ENCODE peak calls at places on chromosomes 11 and 22, in seven cellular contexts. T is neural progenitor cell, Z is endodermal cell, H is tibial artery, N is astrocyte, L is upper lobe of right lung, G is heart left ventricle. S is an unnamed sample. For H3K36me3, the result is how much of the 10 kb centered on the place peaks cover.

GRCh38 chr11:57885298-57886035 is 123.9 kb downstream of the CTNND1 start:
- DNase-seq in T (peak), Z (peak), H (no peak), N (peak), L (no peak), G (no peak), S (no peak)

GRCh38 chr22:50305658-50306566 is 1.5 kb downstream of the PLXNB2 start:
- DNase-seq in T (peak), Z (peak), H (peak), N (peak), L (peak), G (peak), S (peak)

GRCh38 chr11:107591098-107591445 is at the start of gene ELMOD1:
- DNase-seq in T (peak), Z (peak), H (peak), N (peak), L (peak), G (peak), S (peak)

GRCh38 chr11:128694618-128695481 is 978 bp downstream of the FLI1 start:
- DNase-seq in T (peak), Z (peak), H (no peak), N (no peak), L (peak), G (peak), S (peak)

GRCh38 chr22:40055143-40055926 is 60.6 kb downstream of the FAM83F start:
- DNase-seq in T (no peak), Z (no peak), H (no peak), N (no peak), L (no peak), G (no peak), S (no peak)

GRCh38 chr22:43789452-43789851 is 22.7 kb downstream of the EFCAB6 start:
- DNase-seq in T (no peak), Z (no peak), H (no peak), N (peak), L (no peak), G (peak), S (peak)

GRCh38 chr22:22687638-22688500 is 43.5 kb downstream of the GGTLC2 start:
- DNase-seq in T (peak), Z (peak), H (no peak), N (peak), L (no peak), G (no peak), S (peak)

GRCh38 chr11:108697872-108698473 is 33.1 kb downstream of the DDX10 start:
- DNase-seq in T (peak), Z (peak), H (peak), N (peak), L (no peak), G (peak), S (peak)

GRCh38 chr11:76613901-76614300 is 56.6 kb downstream of the LRRC32 start:
- DNase-seq in T (no peak), Z (peak), H (peak), N (no peak), L (no peak), G (no peak), S (no peak)

GRCh38 chr11:104152941-104153340 is 11.0 kb downstream of the PDGFD start:
- DNase-seq in T (no peak), Z (no peak), H (no peak), N (no peak), L (no peak), G (no peak), S (no peak)

GRCh38 chr11:61966673-61967176 is 709 bp downstream of the FTH1 start:
- DNase-seq in T (peak), Z (no peak), H (no peak), N (no peak), L (peak), G (no peak), S (peak)

GRCh38 chr11:124758355-124759267 is 3.5 kb downstream of the ESAM start:
- DNase-seq in T (peak), Z (peak), H (peak), N (peak), L (peak), G (peak), S (peak)

GRCh38 chr11:12864316-12865156 is 144.6 kb upstream of the RASSF10 start:
- DNase-seq in T (peak), Z (peak), H (peak), N (peak), L (no peak), G (no peak), S (no peak)

GRCh38 chr22:41197046-41197807 is 7.9 kb upstream of the L3MBTL2 start:
- DNase-seq in T (peak), Z (peak), H (peak), N (peak), L (peak), G (peak), S (peak)

GRCh38 chr22:32820131-32820882 is 18.8 kb downstream of the TIMP3 start:
- DNase-seq in T (no peak), Z (no peak), H (peak), N (peak), L (peak), G (no peak), S (no peak)

GRCh38 chr11:128563942-128564641 is 23.3 kb downstream of the ETS1 start:
- DNase-seq in T (no peak), Z (peak), H (no peak), N (no peak), L (no peak), G (no peak), S (no peak)

GRCh38 chr22:46432164-46433068 is 96.9 kb downstream of the TRMU start:
- DNase-seq in T (no peak), Z (no peak), H (no peak), N (no peak), L (no peak), G (no peak), S (no peak)

GRCh38 chr11:965206-965775 is 39.6 kb downstream of the AP2A2 start:
- DNase-seq in T (no peak), Z (no peak), H (no peak), N (no peak), L (no peak), G (no peak), S (no peak)

GRCh38 chr11:94031625-94032024 is 10.5 kb downstream of the HEPHL1 start:
- DNase-seq in T (no peak), Z (no peak), H (no peak), N (no peak), L (no peak), G (no peak), S (no peak)

GRCh38 chr11:88377151-88377550 is 39.6 kb upstream of the CTSC start:
- DNase-seq in T (no peak), Z (no peak), H (no peak), N (no peak), L (no peak), G (no peak), S (no peak)

GRCh38 chr11:65298655-65299179 is 15.9 kb upstream of the CDC42EP2 start:
- DNase-seq in T (no peak), Z (no peak), H (peak), N (peak), L (no peak), G (peak), S (no peak)

GRCh38 chr11:111606986-111607385 is 4.7 kb downstream of the SIK2 start:
- DNase-seq in T (no peak), Z (no peak), H (no peak), N (peak), L (no peak), G (no peak), S (no peak)

GRCh38 chr11:67606150-67606476 is 623 bp upstream of the NDUFV1 start:
- DNase-seq in T (peak), Z (no peak), H (no peak), N (peak), L (no peak), G (no peak), S (no peak)

GRCh38 chr22:17318817-17319216 is 50.4 kb upstream of the CECR2 start:
- DNase-seq in T (no peak), Z (no peak), H (no peak), N (no peak), L (no peak), G (no peak), S (no peak)

GRCh38 chr22:25966448-25966913 is 202.8 kb upstream of the SEZ6L start:
- DNase-seq in T (peak), Z (peak), H (no peak), N (no peak), L (no peak), G (no peak), S (no peak)

GRCh38 chr11:100830978-100831732 is 144.1 kb downstream of the ARHGAP42 start:
- DNase-seq in T (no peak), Z (no peak), H (no peak), N (peak), L (no peak), G (peak), S (peak)

GRCh38 chr11:67050139-67050538 is 6.5 kb upstream of the RHOD start:
- DNase-seq in T (no peak), Z (peak), H (no peak), N (no peak), L (no peak), G (no peak), S (no peak)

GRCh38 chr11:45209904-45210699 is 63.7 kb downstream of the PRDM11 start:
- DNase-seq in T (peak), Z (peak), H (peak), N (no peak), L (peak), G (peak), S (no peak)

GRCh38 chr11:21798216-21798615 is 394.7 kb upstream of the ANO5 start:
- DNase-seq in T (no peak), Z (no peak), H (no peak), N (no peak), L (no peak), G (no peak), S (no peak)

GRCh38 chr11:78050964-78051831 is 12.5 kb upstream of the THRSP start:
- DNase-seq in T (no peak), Z (peak), H (no peak), N (peak), L (no peak), G (no peak), S (peak)

GRCh38 chr22:49885881-49886280 is 32.2 kb downstream of the ZBED4 start:
- DNase-seq in T (no peak), Z (no peak), H (no peak), N (no peak), L (peak), G (no peak), S (no peak)

GRCh38 chr11:7605544-7605943 is 67.8 kb downstream of the CYB5R2 start:
- DNase-seq in T (no peak), Z (no peak), H (no peak), N (peak), L (no peak), G (no peak), S (no peak)

GRCh38 chr11:16793009-16793408 is 54.6 kb downstream of the C11orf58 start:
- DNase-seq in T (no peak), Z (no peak), H (no peak), N (no peak), L (no peak), G (no peak), S (no peak)

GRCh38 chr11:16790484-16791240 is 52.2 kb downstream of the C11orf58 start:
- DNase-seq in T (no peak), Z (no peak), H (no peak), N (no peak), L (peak), G (no peak), S (no peak)

GRCh38 chr11:16793511-16793910 is 55.1 kb downstream of the C11orf58 start:
- DNase-seq in T (no peak), Z (no peak), H (no peak), N (no peak), L (no peak), G (no peak), S (no peak)

GRCh38 chr11:16791494-16791961 is 53.1 kb downstream of the C11orf58 start:
- DNase-seq in T (no peak), Z (no peak), H (peak), N (peak), L (no peak), G (no peak), S (peak)

DNA sequence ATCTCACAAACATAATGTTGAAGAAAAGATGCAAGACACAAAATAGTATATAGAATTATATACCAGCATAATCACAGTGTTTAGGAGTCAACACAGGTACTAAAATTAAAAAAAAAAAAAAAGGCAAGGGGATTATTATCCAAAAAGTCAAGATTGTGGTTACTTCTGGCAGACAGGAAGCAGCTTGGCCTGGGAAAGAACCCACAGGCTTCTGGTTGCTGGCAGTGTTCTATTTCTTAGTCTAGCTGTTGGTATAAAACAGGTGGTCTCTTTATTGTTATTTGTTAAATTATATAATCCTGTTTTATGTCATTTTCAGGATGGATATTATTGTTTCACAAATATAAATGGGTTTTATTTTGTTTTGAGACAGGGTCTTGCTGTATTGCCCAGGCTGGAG is 54.0 kb downstream of the C11orf58 start:
- DNase-seq in T (no peak), Z (no peak), H (no peak), N (peak), L (no peak), G (no peak), S (peak)
- H3K36me3 ChIP-seq in T (under half), Z (under half), H (under half), N (under half), L (under half), G (under half), S (under half)

GRCh38 chr11:19279455-19279854 is 38.7 kb upstream of the E2F8 start:
- DNase-seq in T (no peak), Z (peak), H (no peak), N (no peak), L (no peak), G (no peak), S (no peak)

GRCh38 chr11:19284881-19285280 is 44.1 kb upstream of the E2F8 start:
- DNase-seq in T (no peak), Z (peak), H (no peak), N (no peak), L (no peak), G (no peak), S (no peak)

GRCh38 chr11:19283998-19284397 is 43.3 kb upstream of the E2F8 start:
- DNase-seq in T (no peak), Z (peak), H (no peak), N (no peak), L (no peak), G (no peak), S (no peak)

GRCh38 chr11:19281555-19281954 is 40.8 kb upstream of the E2F8 start:
- DNase-seq in T (no peak), Z (no peak), H (no peak), N (no peak), L (no peak), G (no peak), S (no peak)

DNA sequence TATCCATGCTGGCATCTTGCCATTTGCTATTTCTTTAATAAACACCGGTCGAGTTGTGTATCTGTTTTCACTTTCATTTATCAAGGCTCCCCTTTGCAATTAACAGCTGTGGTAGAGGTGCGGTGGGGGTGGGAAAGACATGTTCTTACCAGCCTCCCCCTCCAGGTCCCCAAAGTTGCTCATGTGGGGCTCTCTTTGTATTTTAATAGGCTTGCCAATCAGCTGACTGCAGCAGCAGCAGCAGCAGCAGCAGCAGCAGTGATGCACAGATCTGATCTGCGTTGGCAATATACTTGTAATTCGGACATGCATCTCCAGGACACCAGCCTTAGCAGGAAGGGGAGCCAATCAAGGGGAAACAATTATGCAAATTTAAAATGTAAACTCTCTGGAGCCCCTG is 40.3 kb upstream of the E2F8 start:
- DNase-seq in T (no peak), Z (no peak), H (no peak), N (no peak), L (no peak), G (no peak), S (no peak)
- H3K4me3 ChIP-seq in T (no peak), Z (no peak), H (no peak), N (no peak), L (no peak), G (no peak), S (no peak)

GRCh38 chr22:36306227-36306626 is 53.3 kb downstream of the APOL1 start:
- DNase-seq in T (no peak), Z (no peak), H (no peak), N (no peak), L (no peak), G (no peak), S (no peak)
- H3K36me3 ChIP-seq in T (under half), Z (half or more), H (half or more), N (half or more), L (half or more), G (half or more), S (half or more)

GRCh38 chr11:70122490-70123198 is 44.5 kb downstream of the ANO1 start:
- DNase-seq in T (no peak), Z (no peak), H (no peak), N (no peak), L (no peak), G (no peak), S (no peak)
- H3K4me3 ChIP-seq in T (no peak), Z (no peak), H (no peak), N (no peak), L (no peak), G (no peak), S (no peak)

GRCh38 chr22:31329453-31330215 is 16.5 kb downstream of the PATZ1 start:
- DNase-seq in T (no peak), Z (no peak), H (no peak), N (no peak), L (no peak), G (no peak), S (no peak)
- H3K36me3 ChIP-seq in T (under half), Z (half or more), H (half or more), N (under half), L (half or more), G (half or more), S (under half)

GRCh38 chr11:115656041-115656440 is 151.8 kb upstream of the CADM1 start:
- DNase-seq in T (no peak), Z (no peak), H (no peak), N (no peak), L (no peak), G (no peak), S (no peak)

GRCh38 chr11:115657586-115657985 is 153.4 kb upstream of the CADM1 start:
- DNase-seq in T (no peak), Z (no peak), H (no peak), N (peak), L (no peak), G (no peak), S (no peak)

GRCh38 chr11:115656684-115657083 is 152.5 kb upstream of the CADM1 start:
- DNase-seq in T (no peak), Z (no peak), H (no peak), N (peak), L (no peak), G (no peak), S (no peak)

GRCh38 chr11:115660072-115660805 is 156.0 kb upstream of the CADM1 start:
- DNase-seq in T (peak), Z (peak), H (no peak), N (no peak), L (no peak), G (no peak), S (no peak)

DNA sequence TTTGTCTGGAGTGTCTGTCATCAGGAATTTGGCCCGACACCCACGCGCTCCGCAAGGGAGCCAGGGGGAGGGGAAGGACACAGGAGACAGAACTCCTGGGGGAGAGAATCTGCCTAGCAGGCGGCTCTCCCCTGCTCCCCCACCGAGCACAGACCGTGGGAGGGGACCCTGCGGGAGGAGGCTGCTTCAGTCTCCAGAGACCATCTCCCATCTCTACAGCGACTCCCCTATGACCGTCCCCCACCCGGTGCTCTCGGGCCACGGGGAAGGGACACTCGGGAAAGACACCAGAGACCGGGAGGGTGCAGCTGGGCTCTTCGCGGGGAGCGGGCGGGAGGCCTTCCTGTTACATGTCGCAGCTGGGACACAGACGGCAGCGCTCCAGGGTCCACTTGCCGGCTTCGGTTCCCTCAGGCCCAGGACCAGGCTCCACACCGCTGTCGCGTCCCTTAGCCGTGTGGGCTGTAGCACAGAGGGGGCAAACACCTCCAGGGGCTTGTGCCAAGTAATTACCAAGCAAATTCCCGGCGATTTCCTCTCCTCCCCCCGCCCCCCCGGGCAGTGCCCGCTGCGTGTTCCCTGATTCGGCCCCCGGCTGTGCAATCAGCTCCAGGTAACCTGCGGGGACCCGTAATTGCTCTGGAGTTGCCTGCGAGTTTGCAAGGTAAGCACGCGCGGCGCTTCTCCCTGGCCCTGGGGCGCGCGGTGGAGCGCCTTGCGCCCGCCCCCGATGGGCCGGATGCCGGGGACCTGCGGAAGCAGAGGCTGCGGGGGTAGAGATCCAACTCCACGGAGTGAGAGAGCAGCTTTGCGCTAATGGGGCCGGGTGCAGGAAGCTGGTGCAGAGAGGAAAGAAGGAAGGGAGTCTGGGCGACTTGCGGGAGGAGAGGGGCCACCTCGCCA is 155.1 kb upstream of the CADM1 start:
- DNase-seq in T (peak), Z (peak), H (no peak), N (peak), L (peak), G (peak), S (peak)
- H3K4me3 ChIP-seq in T (peak), Z (peak), H (peak), N (peak), L (peak), G (peak), S (no peak)

GRCh38 chr11:46410021-46410420 is 18.4 kb upstream of the CHRM4 start:
- DNase-seq in T (peak), Z (peak), H (peak), N (no peak), L (peak), G (no peak), S (no peak)
- H3K36me3 ChIP-seq in T (under half), Z (half or more), H (half or more), N (under half), L (half or more), G (half or more), S (under half)

GRCh38 chr22:19890502-19891349 is 36.1 kb upstream of the GNB1L start:
- DNase-seq in T (no peak), Z (no peak), H (no peak), N (no peak), L (no peak), G (no peak), S (no peak)
- H3K4me3 ChIP-seq in T (no peak), Z (no peak), H (no peak), N (no peak), L (no peak), G (no peak), S (no peak)

DNA sequence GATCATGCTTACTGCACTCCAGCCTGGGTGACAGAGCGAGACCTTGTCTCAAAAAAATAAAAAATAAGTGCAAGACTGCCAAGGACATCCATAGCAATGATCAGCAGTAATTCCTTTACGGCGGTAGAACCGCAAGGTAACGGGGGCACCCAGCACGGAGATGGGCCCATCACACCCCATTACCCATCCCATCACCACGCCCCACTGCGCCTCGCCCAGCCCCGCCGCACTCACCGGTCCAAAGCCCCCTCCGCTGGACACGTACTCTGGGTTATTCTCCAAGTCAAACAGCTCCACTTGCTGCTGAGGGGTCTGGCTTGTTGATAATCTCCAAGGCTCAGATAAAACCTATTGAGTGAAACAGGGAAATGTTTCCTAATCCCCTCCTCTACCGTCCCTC is 8.7 kb upstream of the TESMIN start:
- DNase-seq in T (peak), Z (no peak), H (no peak), N (no peak), L (no peak), G (no peak), S (no peak)
- H3K36me3 ChIP-seq in T (under half), Z (under half), H (half or more), N (under half), L (half or more), G (half or more), S (under half)

S was measured in MG63.